ENCODE peak calls at places on chromosomes 13 and 19, in six cellular contexts. H is esophagus muscularis mucosa, A is heart right ventricle, R is ovary, C is brain microvascular endothelial cell, U is tibial nerve. I is an unnamed sample.

GRCh38 chr13:90800082-90800746 is 547.3 kb upstream of the MIR17HG start:
- DNase-seq in U (peak), C (no peak), R (peak), A (peak), H (no peak), I (no peak)

GRCh38 chr13:113550453-113550852 is 34.1 kb upstream of the TFDP1 start:
- DNase-seq in R (no peak), U (no peak), H (peak), C (no peak), A (no peak), I (no peak)

GRCh38 chr19:40312533-40312932 is 27.4 kb upstream of the AKT2 start:
- DNase-seq in R (no peak), A (no peak), H (no peak), C (no peak), U (no peak), I (no peak)

GRCh38 chr19:6236310-6237291 is 43.2 kb downstream of the MLLT1 start:
- DNase-seq in R (peak), A (peak), H (no peak), C (no peak), U (no peak), I (no peak)

GRCh38 chr19:8304841-8305621 is 3.1 kb downstream of the CD320 start:
- DNase-seq in R (no peak), A (peak), U (peak), H (no peak), C (no peak), I (no peak)

GRCh38 chr13:32175307-32175706 is 139.9 kb downstream of the ZAR1L start:
- DNase-seq in R (no peak), H (no peak), C (no peak), A (no peak), U (no peak), I (no peak)

GRCh38 chr19:58551577-58552471 is 3.1 kb downstream of the CHMP2A start:
- DNase-seq in C (no peak), H (no peak), R (no peak), A (no peak), U (no peak), I (no peak)

GRCh38 chr13:37070956-37071355 is 11.5 kb upstream of the SUPT20H start:
- DNase-seq in C (no peak), R (no peak), A (no peak), H (no peak), U (no peak), I (no peak)

GRCh38 chr13:109412232-109412935 is 374.0 kb downstream of the IRS2 start:
- DNase-seq in A (peak), H (no peak), C (peak), R (peak), U (no peak), I (no peak)

GRCh38 chr13:113087923-113088690 is 17.5 kb upstream of the F7 start:
- DNase-seq in H (no peak), A (no peak), C (no peak), U (no peak), R (peak), I (no peak)

GRCh38 chr19:29537181-29537580 is 11.4 kb downstream of the VSTM2B start:
- DNase-seq in A (no peak), C (no peak), R (no peak), U (peak), H (no peak), I (no peak)

GRCh38 chr13:20446900-20447299 is 78.8 kb downstream of the CRYL1 start:
- DNase-seq in R (no peak), C (no peak), U (no peak), H (peak), A (no peak), I (peak)

GRCh38 chr19:18590273-18591272 is 2.0 kb downstream of the REX1BD start:
- DNase-seq in A (peak), H (no peak), R (peak), C (peak), U (peak), I (no peak)

GRCh38 chr13:73672492-73672891 is 461.7 kb downstream of the KLF12 start:
- DNase-seq in R (no peak), C (no peak), U (no peak), H (no peak), A (no peak), I (no peak)

GRCh38 chr19:18417250-18418033 is 1.8 kb upstream of the SSBP4 start:
- DNase-seq in U (peak), C (peak), H (no peak), R (peak), A (peak), I (peak)

GRCh38 chr13:108786578-108787100 is 157.2 kb downstream of the MYO16 start:
- DNase-seq in A (no peak), C (no peak), R (no peak), U (no peak), H (no peak), I (no peak)

GRCh38 chr19:7830823-7831222 is 805 bp downstream of the EVI5L start:
- DNase-seq in H (no peak), R (no peak), C (no peak), U (no peak), A (no peak), I (no peak)

GRCh38 chr19:7506385-7507328 is 9.2 kb upstream of the ZNF358 start:
- DNase-seq in C (peak), H (no peak), R (peak), A (peak), U (peak), I (peak)

GRCh38 chr19:46606019-46606418 is 4.9 kb downstream of the CALM3 start:
- DNase-seq in U (peak), H (no peak), R (no peak), C (no peak), A (no peak), I (no peak)

GRCh38 chr13:102011539-102011938 is 390.3 kb downstream of the FGF14 start:
- DNase-seq in R (no peak), C (no peak), H (no peak), A (no peak), U (no peak), I (no peak)

GRCh38 chr19:3055741-3056453 is 6.4 kb downstream of the TLE5 start:
- DNase-seq in U (no peak), C (no peak), H (no peak), R (peak), A (no peak), I (no peak)

GRCh38 chr13:54241719-54242118 is 1213.1 kb downstream of the OLFM4 start:
- DNase-seq in A (no peak), U (no peak), R (no peak), H (no peak), C (no peak), I (no peak)

GRCh38 chr13:46031581-46032263 is 20.8 kb downstream of the ZC3H13 start:
- DNase-seq in C (no peak), U (no peak), R (no peak), A (no peak), H (no peak), I (peak)

GRCh38 chr19:1057185-1057857 is 9.6 kb upstream of the ARHGAP45 start:
- DNase-seq in C (peak), U (no peak), H (no peak), A (no peak), R (no peak), I (peak)

DNA sequence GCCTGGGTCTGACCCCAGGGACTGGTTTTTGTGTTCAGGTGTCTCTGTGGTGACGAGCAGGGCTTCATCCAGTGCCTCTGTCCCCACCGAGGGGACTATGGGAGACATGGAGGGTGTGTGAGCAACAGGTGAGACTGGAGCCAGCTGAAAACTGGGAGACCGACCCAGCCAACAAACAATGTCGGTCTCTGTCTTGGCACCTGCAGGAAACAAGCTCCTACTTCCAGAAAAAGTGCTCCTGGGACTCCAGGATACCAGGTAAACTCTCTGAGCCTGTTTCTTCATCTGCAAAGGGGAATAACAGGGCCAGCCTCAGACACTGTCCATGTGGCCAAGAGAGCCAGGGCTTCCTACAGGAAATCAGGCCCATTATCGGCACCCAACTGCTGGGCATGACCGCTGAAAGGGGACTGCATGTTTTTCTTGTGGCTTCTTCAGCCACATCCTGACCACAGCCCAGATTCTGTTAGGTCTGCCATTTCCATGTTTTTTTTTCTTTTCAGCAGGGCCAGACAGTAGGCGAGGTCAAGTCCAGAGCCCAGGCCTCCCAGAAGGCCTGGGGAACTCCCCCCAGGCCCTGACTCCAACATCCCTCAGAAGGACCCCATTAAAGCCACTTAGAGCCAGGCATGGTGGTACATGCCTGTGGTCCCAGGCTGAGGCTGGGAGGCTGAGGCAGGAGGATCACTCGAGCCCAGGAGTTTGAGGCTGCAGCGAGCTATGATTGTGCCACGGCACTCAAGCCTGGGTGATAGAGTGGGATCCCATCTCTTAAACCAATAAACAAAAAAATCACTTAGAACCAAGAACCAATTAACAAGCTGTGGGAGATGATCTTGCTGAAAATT is 833 bp upstream of the BST2 start:
- DNase-seq in U (no peak), R (no peak), C (peak), H (no peak), A (no peak), I (no peak)
- H3K4me3 ChIP-seq in U (peak), R (peak), C (no peak), H (peak), A (peak), I (no peak)

DNA sequence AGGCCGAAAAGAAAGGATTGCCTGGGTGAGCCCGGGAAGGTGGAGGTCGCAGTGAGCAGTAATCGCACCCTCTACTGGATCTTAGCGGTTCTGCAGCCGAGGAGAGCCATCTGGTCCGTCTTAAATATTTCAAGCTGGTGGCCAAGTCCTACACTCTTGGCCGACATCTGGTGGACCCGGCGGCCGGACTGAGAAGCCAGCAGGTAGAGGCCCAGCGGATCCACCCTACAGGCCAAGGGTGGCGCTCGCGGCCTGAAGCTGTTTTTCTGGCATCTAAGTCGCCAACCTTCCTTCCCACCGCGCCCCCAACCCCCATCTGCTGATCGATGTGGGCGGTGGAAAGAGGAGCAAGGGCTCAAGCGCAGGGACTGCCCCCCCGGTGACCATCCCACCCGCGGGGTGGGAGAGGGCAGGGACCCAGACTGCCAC is 46.5 kb upstream of the ZNF730 start:
- DNase-seq in R (peak), H (no peak), A (peak), C (peak), U (no peak), I (peak)
- TF ChIP-seq CTCF in R (no peak), H (no peak), A (peak), C (peak), U (no peak), I (peak)

GRCh38 chr19:55212447-55212846 is 3.1 kb upstream of the PTPRH start:
- DNase-seq in R (no peak), C (no peak), U (no peak), H (no peak), A (no peak), I (no peak)

GRCh38 chr19:55209430-55210119 is at the start of gene PTPRH:
- DNase-seq in A (no peak), U (no peak), C (no peak), H (no peak), R (no peak), I (no peak)

GRCh38 chr19:55208880-55209429 is 346 bp downstream of the PTPRH start:
- DNase-seq in U (no peak), H (no peak), A (no peak), C (no peak), R (no peak), I (no peak)

GRCh38 chr19:55210120-55210493 is 806 bp upstream of the PTPRH start:
- DNase-seq in U (no peak), A (no peak), H (no peak), C (peak), R (no peak), I (peak)

GRCh38 chr19:55206664-55207500 is 2.4 kb downstream of the PTPRH start:
- DNase-seq in A (peak), C (peak), H (peak), U (peak), R (peak), I (peak)
- H3K4me3 ChIP-seq in A (peak), C (peak), H (peak), U (no peak), R (peak), I (peak)

GRCh38 chr19:12838893-12839656 is 760 bp downstream of the MAST1 start:
- DNase-seq in H (no peak), A (no peak), C (no peak), R (no peak), U (no peak), I (no peak)

GRCh38 chr19:12840091-12841079 is 2.1 kb downstream of the MAST1 start:
- DNase-seq in H (no peak), C (peak), R (peak), U (no peak), A (peak), I (peak)

GRCh38 chr19:12836529-12836863 is 1.8 kb upstream of the MAST1 start:
- DNase-seq in U (no peak), C (no peak), H (no peak), A (no peak), R (no peak), I (no peak)

GRCh38 chr19:12837225-12837624 is 1.1 kb upstream of the MAST1 start:
- DNase-seq in C (no peak), R (no peak), H (no peak), A (no peak), U (no peak), I (no peak)

DNA sequence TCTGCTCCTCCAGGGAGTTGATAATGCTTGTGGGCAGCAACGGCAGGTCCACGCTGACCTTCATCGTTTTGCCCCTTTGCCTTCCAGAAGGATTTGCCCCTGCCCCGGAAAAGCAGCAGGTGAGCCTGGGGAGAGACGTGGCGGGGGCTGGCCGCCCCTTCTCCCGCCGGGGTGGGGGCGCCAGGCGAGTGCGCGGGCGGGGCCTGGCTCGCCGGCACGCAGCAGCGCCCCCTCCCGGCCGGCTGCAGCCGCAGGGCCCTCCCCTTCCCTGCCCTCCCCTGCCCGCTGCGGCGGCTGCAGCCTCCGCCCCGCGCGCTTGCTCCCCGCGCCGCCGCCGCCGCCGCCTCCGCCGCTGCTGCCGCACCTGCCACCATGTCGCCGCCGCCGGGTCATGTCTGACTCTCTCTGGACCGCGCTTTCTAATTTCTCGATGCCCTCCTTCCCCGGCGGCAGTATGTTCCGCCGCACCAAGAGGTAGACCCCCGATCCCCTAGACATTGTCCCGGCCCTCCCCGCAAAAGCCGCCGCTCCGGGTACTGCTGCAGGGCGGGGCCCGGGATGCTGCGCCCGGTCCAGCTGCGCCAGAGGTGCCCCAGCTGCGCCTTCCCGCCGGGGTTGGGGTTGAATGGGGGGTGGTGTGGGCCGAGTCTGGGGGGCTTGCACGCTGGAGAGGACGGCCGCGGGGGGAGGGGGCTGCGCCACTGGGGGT is at the start of gene MAST1:
- DNase-seq in R (no peak), C (no peak), A (peak), H (no peak), U (no peak), I (no peak)
- TF ChIP-seq CTCF in R (no peak), C (peak), A (peak), H (peak), U (peak), I (no peak)